ENCODE peak calls at places on chromosomes 6 and 20, in four cellular contexts. M is HepG2; N is activated CD4-positive, alpha-beta T cell treated with anti-CD3 and anti-CD28 coated beads, Interleukin-2, amount 50 U/mL, for 24 hours; B is NCI-H2029 treated with DMSO at 0.1 percent for 48 hours. Q is an unnamed sample.

GRCh38 chr20:12762725-12763124 is 246.0 kb upstream of the SPTLC3 start:
- DNase-seq in M (no peak), N (no peak), B (no peak), Q (no peak)

GRCh38 chr6:20708367-20709124 is 174.3 kb downstream of the CDKAL1 start:
- DNase-seq in M (no peak), N (no peak), B (no peak), Q (no peak)

GRCh38 chr6:90818163-90818562 is 231.3 kb upstream of the MAP3K7 start:
- DNase-seq in M (no peak), N (no peak), B (no peak), Q (no peak)

GRCh38 chr6:44179072-44179536 is 20.5 kb downstream of the CAPN11 start:
- DNase-seq in M (peak), N (no peak), B (no peak), Q (no peak)

GRCh38 chr6:27157461-27158315 is 89.8 kb upstream of the PRSS16 start:
- DNase-seq in M (peak), N (peak), B (no peak), Q (peak)

GRCh38 chr20:49207071-49207470 is 12.1 kb upstream of the DDX27 start:
- DNase-seq in M (peak), N (no peak), B (no peak), Q (peak)

GRCh38 chr6:20483902-20484497 is 50.3 kb upstream of the CDKAL1 start:
- DNase-seq in M (no peak), N (no peak), B (no peak), Q (no peak)

GRCh38 chr6:106908386-106908840 is 66.1 kb downstream of the CD24 start:
- DNase-seq in M (no peak), N (no peak), B (no peak), Q (peak)

GRCh38 chr6:21110684-21111398 is 482.7 kb upstream of the SOX4 start:
- DNase-seq in M (no peak), N (no peak), B (no peak), Q (no peak)

GRCh38 chr20:61803903-61804804 is 261.5 kb downstream of the TAF4 start:
- DNase-seq in M (no peak), N (no peak), B (no peak), Q (no peak)

GRCh38 chr6:151044465-151045441 is 179.3 kb downstream of the MTHFD1L start:
- DNase-seq in M (peak), N (no peak), B (peak), Q (peak)

GRCh38 chr20:49559411-49560081 is 8.4 kb downstream of the PTGIS start:
- DNase-seq in M (no peak), N (no peak), B (no peak), Q (no peak)

GRCh38 chr6:38773338-38773737 is 58.2 kb downstream of the DNAH8 start:
- DNase-seq in M (peak), N (no peak), B (no peak), Q (peak)

GRCh38 chr6:56808871-56809359 is 146.0 kb upstream of the BEND6 start:
- DNase-seq in M (no peak), N (no peak), B (no peak), Q (no peak)

GRCh38 chr6:112330071-112330876 is 16.9 kb upstream of the RFPL4B start:
- DNase-seq in M (no peak), N (no peak), B (peak), Q (no peak)

GRCh38 chr6:129398764-129399163 is 311.2 kb downstream of the ARHGAP18 start:
- DNase-seq in M (no peak), N (no peak), B (no peak), Q (no peak)

GRCh38 chr6:38715016-38715809 is at the start of gene DNAH8:
- DNase-seq in M (no peak), N (no peak), B (no peak), Q (no peak)

GRCh38 chr6:52416629-52417151 is 3.5 kb upstream of the EFHC1 start:
- DNase-seq in M (peak), N (no peak), B (peak), Q (peak)

GRCh38 chr20:46928580-46929132 is 34.0 kb downstream of the EYA2 start:
- DNase-seq in M (no peak), N (no peak), B (no peak), Q (no peak)

GRCh38 chr6:32838114-32838958 is at the start of gene TAP2:
- DNase-seq in M (peak), N (peak), B (peak), Q (peak)

GRCh38 chr6:44059359-44060342 is 67.6 kb downstream of the MRPL14 start:
- DNase-seq in M (no peak), N (no peak), B (no peak), Q (no peak)

GRCh38 chr6:21404577-21404976 is 189.0 kb upstream of the SOX4 start:
- DNase-seq in M (no peak), N (no peak), B (no peak), Q (no peak)